ENCODE peak calls at places on chromosome 3, in ten cellular contexts. V is NCI-H1105; U is HuH-7; P is MCF 10A; E is GM12892; H is fibroblast of pulmonary artery; Z is cerebellar cortex; C is GM23248; D is small intestine; T is activated CD4-positive, alpha-beta T cell treated with anti-CD3 and anti-CD28 coated beads, Interleukin-2, amount 50 U/mL, for 1 hour. Q is an unnamed sample.
A peak's percentile ranks its signal among the peaks of the same experiment; 100 is the strongest.

GRCh38 chr3:104878395-104878794 is 488.3 kb upstream of the ALCAM start:
- DNase-seq in V (no peak), U (no peak), P (no peak), E (no peak), H (peak; percentile 92), Z (no peak), C (peak; percentile 35), D (no peak), T (no peak), Q (no peak)

GRCh38 chr3:157263027-157263426 is 103.1 kb upstream of the CCNL1 start:
- DNase-seq in V (no peak), U (no peak), P (no peak), E (no peak), H (peak; percentile 66), Z (no peak), C (no peak), D (no peak), T (no peak), Q (peak; percentile 69)

GRCh38 chr3:33624756-33625155 is 93.3 kb downstream of the CLASP2 start:
- DNase-seq in V (no peak), U (no peak), P (no peak), E (no peak), H (peak; percentile 54), Z (no peak), C (peak; percentile 21), D (no peak), T (no peak), Q (no peak)

GRCh38 chr3:137767146-137768020 is 3.3 kb downstream of the SOX14 start:
- DNase-seq in V (peak; percentile 29), U (no peak), P (no peak), E (no peak), H (no peak), Z (no peak), C (no peak), D (no peak), T (no peak), Q (peak; percentile 77)

GRCh38 chr3:69462022-69462825 is 76.3 kb upstream of the FRMD4B start:
- DNase-seq in V (no peak), U (no peak), P (peak; percentile 73), E (no peak), H (no peak), Z (no peak), C (no peak), D (no peak), T (no peak), Q (no peak)

GRCh38 chr3:124530916-124531315 is 199.3 kb upstream of the UMPS start:
- DNase-seq in V (no peak), U (no peak), P (no peak), E (no peak), H (no peak), Z (no peak), C (peak; percentile 13), D (no peak), T (no peak), Q (no peak)

GRCh38 chr3:132978464-132978863 is 59.7 kb upstream of the TMEM108 start:
- DNase-seq in V (no peak), U (no peak), P (no peak), E (no peak), H (no peak), Z (no peak), C (no peak), D (no peak), T (no peak), Q (no peak)

GRCh38 chr3:120552184-120553020 is 43.7 kb upstream of the NDUFB4 start:
- DNase-seq in V (no peak), U (no peak), P (no peak), E (no peak), H (no peak), Z (no peak), C (no peak), D (no peak), T (no peak), Q (no peak)

GRCh38 chr3:149332781-149333517 is 487 bp downstream of the TM4SF18 start:
- DNase-seq in V (no peak), U (no peak), P (no peak), E (no peak), H (no peak), Z (peak; percentile 95), C (no peak), D (no peak), T (no peak), Q (no peak)

GRCh38 chr3:100007313-100007712 is 107.0 kb downstream of the FILIP1L start:
- DNase-seq in V (no peak), U (no peak), P (no peak), E (no peak), H (no peak), Z (no peak), C (no peak), D (no peak), T (no peak), Q (no peak)

GRCh38 chr3:156371683-156372082 is 183.2 kb downstream of the SSR3 start:
- DNase-seq in V (no peak), U (no peak), P (no peak), E (no peak), H (no peak), Z (no peak), C (no peak), D (no peak), T (no peak), Q (peak; percentile 75)

GRCh38 chr3:24886511-24886910 is 391.9 kb upstream of the THRB start:
- DNase-seq in V (no peak), U (no peak), P (no peak), E (no peak), H (no peak), Z (no peak), C (no peak), D (no peak), T (no peak), Q (no peak)

GRCh38 chr3:71702131-71703024 is 22.8 kb downstream of the EIF4E3 start:
- DNase-seq in V (no peak), U (no peak), P (peak; percentile 37), E (no peak), H (no peak), Z (no peak), C (no peak), D (peak; percentile 25), T (peak; percentile 17), Q (no peak)

GRCh38 chr3:172210355-172210754 is 171.0 kb downstream of the FNDC3B start:
- DNase-seq in V (no peak), U (no peak), P (peak; percentile 33), E (no peak), H (peak; percentile 52), Z (no peak), C (peak; percentile 47), D (no peak), T (no peak), Q (no peak)

GRCh38 chr3:187986514-187986934 is 167.4 kb upstream of the LPP start:
- DNase-seq in V (no peak), U (no peak), P (peak; percentile 86), E (no peak), H (peak; percentile 84), Z (no peak), C (peak; percentile 96), D (no peak), T (no peak), Q (no peak)

GRCh38 chr3:127175272-127175671 is 17.7 kb upstream of the PRR23E start:
- DNase-seq in V (no peak), U (no peak), P (no peak), E (no peak), H (no peak), Z (peak; percentile 82), C (no peak), D (no peak), T (no peak), Q (no peak)

GRCh38 chr3:40690696-40691597 is 166.2 kb downstream of the ZNF621 start:
- DNase-seq in V (no peak), U (no peak), P (peak; percentile 69), E (no peak), H (peak; percentile 17), Z (no peak), C (no peak), D (no peak), T (no peak), Q (no peak)

GRCh38 chr3:140447136-140447535 is 230.7 kb upstream of the TRIM42 start:
- DNase-seq in V (no peak), U (no peak), P (no peak), E (no peak), H (no peak), Z (no peak), C (no peak), D (no peak), T (no peak), Q (no peak)

GRCh38 chr3:133280591-133280990 is 119.3 kb upstream of the BFSP2 start:
- DNase-seq in V (no peak), U (no peak), P (no peak), E (no peak), H (no peak), Z (no peak), C (no peak), D (no peak), T (no peak), Q (no peak)

GRCh38 chr3:39178553-39178952 is 13.8 kb downstream of the XIRP1 start:
- DNase-seq in V (no peak), U (no peak), P (no peak), E (no peak), H (peak; percentile 63), Z (no peak), C (peak; percentile 44), D (no peak), T (no peak), Q (no peak)

GRCh38 chr3:59210260-59210659 is 160.4 kb upstream of the CFAP20DC start:
- DNase-seq in V (no peak), U (no peak), P (no peak), E (no peak), H (no peak), Z (no peak), C (no peak), D (peak; percentile 63), T (no peak), Q (no peak)

GRCh38 chr3:177334803-177335202 is 137.5 kb upstream of the TBL1XR1 start:
- DNase-seq in V (no peak), U (no peak), P (no peak), E (no peak), H (no peak), Z (no peak), C (no peak), D (no peak), T (no peak), Q (no peak)

GRCh38 chr3:154018100-154018696 is 103.0 kb upstream of the ARHGEF26 start:
- DNase-seq in V (peak; percentile 19), U (peak; percentile 26), P (peak; percentile 65), E (peak; percentile 0), H (peak; percentile 47), Z (peak; percentile 25), C (peak; percentile 40), D (peak; percentile 25), T (peak; percentile 21), Q (peak; percentile 43)

GRCh38 chr3:164550857-164551256 is 527.4 kb downstream of the SI start:
- DNase-seq in V (no peak), U (no peak), P (no peak), E (no peak), H (no peak), Z (no peak), C (no peak), D (no peak), T (no peak), Q (no peak)

GRCh38 chr3:105899528-105899927 is 30.7 kb upstream of the CBLB start:
- DNase-seq in V (no peak), U (no peak), P (peak; percentile 40), E (no peak), H (peak; percentile 77), Z (no peak), C (peak; percentile 79), D (no peak), T (no peak), Q (no peak)

GRCh38 chr3:43161684-43162512 is 56.0 kb upstream of the POMGNT2 start:
- DNase-seq in V (no peak), U (no peak), P (peak; percentile 49), E (no peak), H (peak; percentile 84), Z (peak; percentile 90), C (peak; percentile 70), D (peak; percentile 65), T (no peak), Q (peak; percentile 25)

GRCh38 chr3:72756900-72757299 is 91.3 kb downstream of the SHQ1 start:
- DNase-seq in V (no peak), U (no peak), P (no peak), E (peak; percentile 36), H (no peak), Z (no peak), C (no peak), D (peak; percentile 23), T (peak; percentile 16), Q (no peak)

GRCh38 chr3:56484096-56484495 is 15.8 kb upstream of the ERC2 start:
- DNase-seq in V (no peak), U (no peak), P (no peak), E (no peak), H (no peak), Z (no peak), C (no peak), D (no peak), T (no peak), Q (no peak)